ENCODE peak calls at places on chromosomes 3 and 15, in nine cellular contexts. One of them, this sample, is unnamed.

GRCh38 chr15:67340630-67341029 is 86.0 kb downstream of the IQCH start:
- DNase-seq in H7: no peak
- DNase-seq in stomach: no peak
- DNase-seq in A549: no peak
- DNase-seq in fibroblast of the aortic adventitia: no peak
- DNase-seq in IMR-90: no peak
- DNase-seq in Peyer's patch: no peak
- DNase-seq in astrocyte of the cerebellum: no peak
- DNase-seq in trophoblast cell: no peak
- DNase-seq in this sample: no peak

GRCh38 chr3:55207744-55208143 is 279.4 kb downstream of the WNT5A start:
- DNase-seq in H7: no peak
- DNase-seq in IMR-90: no peak
- DNase-seq in trophoblast cell: no peak
- DNase-seq in A549: no peak
- DNase-seq in Peyer's patch: no peak
- DNase-seq in astrocyte of the cerebellum: no peak
- DNase-seq in stomach: no peak
- DNase-seq in fibroblast of the aortic adventitia: no peak
- DNase-seq in this sample: no peak

GRCh38 chr3:52093751-52094525 is 37.6 kb upstream of the DUSP7 start:
- DNase-seq in trophoblast cell: no peak
- DNase-seq in fibroblast of the aortic adventitia: no peak
- DNase-seq in IMR-90: peak; percentile 61
- DNase-seq in A549: no peak
- DNase-seq in Peyer's patch: no peak
- DNase-seq in H7: no peak
- DNase-seq in stomach: no peak
- DNase-seq in astrocyte of the cerebellum: peak; percentile 35
- DNase-seq in this sample: peak; percentile 41

GRCh38 chr3:43405888-43406636 is 119.7 kb downstream of the SNRK start:
- DNase-seq in astrocyte of the cerebellum: peak; percentile 72
- DNase-seq in IMR-90: peak; percentile 92
- DNase-seq in stomach: no peak
- DNase-seq in trophoblast cell: no peak
- DNase-seq in A549: no peak
- DNase-seq in fibroblast of the aortic adventitia: no peak
- DNase-seq in H7: no peak
- DNase-seq in Peyer's patch: no peak
- DNase-seq in this sample: no peak

GRCh38 chr3:117103645-117104044 is 394.1 kb downstream of the TUSC7 start:
- DNase-seq in fibroblast of the aortic adventitia: no peak
- DNase-seq in Peyer's patch: no peak
- DNase-seq in trophoblast cell: peak; percentile 2
- DNase-seq in astrocyte of the cerebellum: no peak
- DNase-seq in IMR-90: no peak
- DNase-seq in stomach: no peak
- DNase-seq in H7: no peak
- DNase-seq in A549: no peak
- DNase-seq in this sample: peak; percentile 42

GRCh38 chr3:50212502-50212901 is 7.4 kb downstream of the SLC38A3 start:
- DNase-seq in A549: no peak
- DNase-seq in fibroblast of the aortic adventitia: no peak
- DNase-seq in Peyer's patch: no peak
- DNase-seq in IMR-90: no peak
- DNase-seq in stomach: no peak
- DNase-seq in H7: peak; percentile 84
- DNase-seq in trophoblast cell: no peak
- DNase-seq in astrocyte of the cerebellum: no peak
- DNase-seq in this sample: no peak

GRCh38 chr15:95826388-95826781 is 504.1 kb upstream of the NR2F2 start:
- DNase-seq in H7: no peak
- DNase-seq in fibroblast of the aortic adventitia: no peak
- DNase-seq in A549: no peak
- DNase-seq in Peyer's patch: no peak
- DNase-seq in IMR-90: no peak
- DNase-seq in trophoblast cell: no peak
- DNase-seq in astrocyte of the cerebellum: no peak
- DNase-seq in stomach: no peak
- DNase-seq in this sample: no peak

GRCh38 chr15:41417418-41417811 is 520 bp downstream of the RTF1 start:
- DNase-seq in fibroblast of the aortic adventitia: peak; percentile 29
- DNase-seq in IMR-90: peak; percentile 20
- DNase-seq in H7: peak; percentile 83
- DNase-seq in trophoblast cell: no peak
- DNase-seq in Peyer's patch: no peak
- DNase-seq in stomach: no peak
- DNase-seq in astrocyte of the cerebellum: no peak
- DNase-seq in A549: peak; percentile 17
- DNase-seq in this sample: peak; percentile 80

GRCh38 chr3:17478673-17479072 is 263.8 kb downstream of the TBC1D5 start:
- DNase-seq in astrocyte of the cerebellum: no peak
- DNase-seq in Peyer's patch: no peak
- DNase-seq in stomach: no peak
- DNase-seq in IMR-90: peak; percentile 97
- DNase-seq in fibroblast of the aortic adventitia: peak; percentile 67
- DNase-seq in trophoblast cell: peak; percentile 79
- DNase-seq in A549: peak; percentile 27
- DNase-seq in H7: no peak
- DNase-seq in this sample: peak; percentile 41

GRCh38 chr3:177467268-177467985 is 270.1 kb upstream of the TBL1XR1 start:
- DNase-seq in astrocyte of the cerebellum: no peak
- DNase-seq in H7: no peak
- DNase-seq in A549: no peak
- DNase-seq in fibroblast of the aortic adventitia: no peak
- DNase-seq in stomach: no peak
- DNase-seq in trophoblast cell: no peak
- DNase-seq in Peyer's patch: no peak
- DNase-seq in IMR-90: no peak
- DNase-seq in this sample: no peak

GRCh38 chr3:52310861-52311566 is 5.1 kb upstream of the DNAH1 start:
- DNase-seq in astrocyte of the cerebellum: no peak
- DNase-seq in Peyer's patch: no peak
- DNase-seq in H7: no peak
- DNase-seq in A549: no peak
- DNase-seq in fibroblast of the aortic adventitia: no peak
- DNase-seq in trophoblast cell: no peak
- DNase-seq in stomach: no peak
- DNase-seq in IMR-90: peak; percentile 12
- DNase-seq in this sample: peak; percentile 33

GRCh38 chr3:26621891-26622633 is 510 bp upstream of the LRRC3B start:
- DNase-seq in IMR-90: no peak
- DNase-seq in fibroblast of the aortic adventitia: no peak
- DNase-seq in astrocyte of the cerebellum: no peak
- DNase-seq in A549: no peak
- DNase-seq in Peyer's patch: no peak
- DNase-seq in trophoblast cell: no peak
- DNase-seq in H7: peak; percentile 28
- DNase-seq in stomach: no peak
- DNase-seq in this sample: no peak

GRCh38 chr3:26625187-26625586 is 2.6 kb downstream of the LRRC3B start:
- DNase-seq in fibroblast of the aortic adventitia: no peak
- DNase-seq in astrocyte of the cerebellum: no peak
- DNase-seq in H7: peak; percentile 51
- DNase-seq in stomach: no peak
- DNase-seq in A549: no peak
- DNase-seq in Peyer's patch: no peak
- DNase-seq in IMR-90: no peak
- DNase-seq in trophoblast cell: no peak
- DNase-seq in this sample: no peak

GRCh38 chr3:26622634-26623408 is at the start of gene LRRC3B:
- DNase-seq in A549: no peak
- DNase-seq in fibroblast of the aortic adventitia: no peak
- DNase-seq in astrocyte of the cerebellum: no peak
- DNase-seq in H7: peak; percentile 85
- DNase-seq in stomach: no peak
- DNase-seq in Peyer's patch: no peak
- DNase-seq in IMR-90: no peak
- DNase-seq in trophoblast cell: no peak
- DNase-seq in this sample: no peak

GRCh38 chr3:26624209-26624775 is 1.7 kb downstream of the LRRC3B start:
- DNase-seq in Peyer's patch: no peak
- DNase-seq in fibroblast of the aortic adventitia: no peak
- DNase-seq in H7: peak; percentile 83
- DNase-seq in IMR-90: no peak
- DNase-seq in trophoblast cell: no peak
- DNase-seq in astrocyte of the cerebellum: no peak
- DNase-seq in stomach: no peak
- DNase-seq in A549: no peak
- DNase-seq in this sample: no peak

DNA sequence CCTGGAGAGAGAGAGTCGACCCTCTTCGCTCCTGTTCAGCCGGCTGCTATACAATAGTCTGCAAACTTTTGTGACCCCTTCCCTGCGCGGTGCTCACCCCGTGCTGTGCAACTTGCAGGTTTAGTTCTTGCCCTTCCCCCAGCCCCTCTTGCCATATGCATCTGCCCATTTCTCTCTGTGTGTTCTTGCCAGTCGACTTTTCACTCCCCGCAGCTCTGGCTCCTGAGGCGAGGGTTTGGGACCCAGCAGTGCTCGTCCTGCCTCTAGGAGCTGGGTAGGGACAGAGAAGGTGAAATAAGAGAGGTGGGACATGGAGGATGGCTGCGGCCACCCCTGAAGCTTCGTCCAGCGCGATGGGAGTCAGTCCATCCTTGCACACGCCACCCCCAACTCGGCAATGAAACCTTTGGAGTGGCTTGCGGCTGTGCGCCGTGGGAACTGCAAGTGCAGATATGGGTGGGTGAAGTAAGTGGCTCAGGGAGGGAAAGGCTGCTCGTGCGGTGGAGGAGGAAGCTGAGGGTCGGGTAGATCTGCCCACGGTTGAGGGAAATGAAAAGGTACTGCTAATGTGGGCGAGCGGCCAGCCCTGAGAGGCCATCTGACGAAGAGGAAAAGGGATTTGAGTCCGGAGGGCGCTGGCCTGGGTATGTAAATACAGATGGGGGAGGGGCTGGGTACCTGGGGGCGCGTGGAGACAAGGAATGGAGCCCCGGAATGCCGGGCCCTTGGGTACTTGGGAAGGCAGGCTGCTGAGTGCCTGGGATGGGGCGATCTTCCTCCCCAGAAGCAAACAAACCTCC is 1.0 kb downstream of the LRRC3B start:
- DNase-seq in astrocyte of the cerebellum: no peak
- DNase-seq in Peyer's patch: no peak
- DNase-seq in stomach: no peak
- DNase-seq in H7: peak; percentile 67
- DNase-seq in IMR-90: no peak
- DNase-seq in trophoblast cell: no peak
- DNase-seq in fibroblast of the aortic adventitia: no peak
- DNase-seq in A549: no peak
- DNase-seq in this sample: no peak
- H3K4me3 ChIP-seq in astrocyte of the cerebellum: no peak overlapping the region
- H3K4me3 ChIP-seq in Peyer's patch: no peak overlapping the region
- H3K4me3 ChIP-seq in stomach: peak overlapping the region; percentile 50
- H3K4me3 ChIP-seq in H7: peak overlapping the region; percentile 50
- H3K4me3 ChIP-seq in IMR-90: no peak overlapping the region
- H3K4me3 ChIP-seq in trophoblast cell: peak overlapping the region; percentile 71
- H3K4me3 ChIP-seq in fibroblast of the aortic adventitia: no peak overlapping the region
- H3K4me3 ChIP-seq in A549: no peak overlapping the region
- H3K4me3 ChIP-seq in this sample: no peak overlapping the region

GRCh38 chr3:88058593-88059379 is at the start of the genes CGGBP1 and ZNF654:
- DNase-seq in IMR-90: peak; percentile 99
- DNase-seq in trophoblast cell: peak; percentile 99
- DNase-seq in astrocyte of the cerebellum: peak; percentile 99
- DNase-seq in stomach: peak; percentile 98
- DNase-seq in A549: peak; percentile 86
- DNase-seq in Peyer's patch: peak; percentile 99
- DNase-seq in fibroblast of the aortic adventitia: peak; percentile 99
- DNase-seq in H7: peak; percentile 94
- DNase-seq in this sample: peak; percentile 99

GRCh38 chr3:88057650-88058321 is 1.0 kb downstream of the CGGBP1 start:
- DNase-seq in astrocyte of the cerebellum: peak; percentile 6
- DNase-seq in A549: no peak
- DNase-seq in Peyer's patch: no peak
- DNase-seq in trophoblast cell: peak; percentile 5
- DNase-seq in H7: no peak
- DNase-seq in fibroblast of the aortic adventitia: peak; percentile 49
- DNase-seq in IMR-90: peak; percentile 20
- DNase-seq in stomach: no peak
- DNase-seq in this sample: peak; percentile 66

GRCh38 chr3:88059380-88060160 is 515 bp downstream of the ZNF654 start:
- DNase-seq in H7: peak; percentile 41
- DNase-seq in stomach: no peak
- DNase-seq in fibroblast of the aortic adventitia: peak; percentile 16
- DNase-seq in A549: peak; percentile 15
- DNase-seq in astrocyte of the cerebellum: no peak
- DNase-seq in trophoblast cell: peak; percentile 30
- DNase-seq in IMR-90: no peak
- DNase-seq in Peyer's patch: no peak
- DNase-seq in this sample: peak; percentile 55

GRCh38 chr3:88061749-88062148 is 2.7 kb downstream of the ZNF654 start:
- DNase-seq in Peyer's patch: no peak
- DNase-seq in IMR-90: no peak
- DNase-seq in A549: no peak
- DNase-seq in stomach: no peak
- DNase-seq in astrocyte of the cerebellum: no peak
- DNase-seq in H7: no peak
- DNase-seq in fibroblast of the aortic adventitia: peak; percentile 20
- DNase-seq in trophoblast cell: no peak
- DNase-seq in this sample: no peak

DNA sequence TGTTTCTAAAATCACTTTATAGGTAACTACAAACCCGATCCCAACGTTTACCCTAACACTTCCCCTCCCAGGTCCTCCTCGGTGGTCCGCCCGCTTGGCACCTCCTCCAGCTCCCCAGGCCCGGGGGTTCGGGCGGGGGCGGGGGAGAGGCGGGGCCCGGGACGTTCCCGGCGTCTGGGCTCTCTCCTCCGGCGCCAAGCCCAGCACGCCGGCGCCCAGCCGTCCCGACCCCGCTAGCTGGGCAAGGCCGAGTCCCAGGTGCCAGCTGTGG is 548 bp downstream of the CGGBP1 start:
- DNase-seq in A549: peak; percentile 13
- DNase-seq in stomach: no peak
- DNase-seq in fibroblast of the aortic adventitia: no peak
- DNase-seq in astrocyte of the cerebellum: no peak
- DNase-seq in Peyer's patch: no peak
- DNase-seq in IMR-90: no peak
- DNase-seq in H7: peak; percentile 81
- DNase-seq in trophoblast cell: no peak
- DNase-seq in this sample: no peak
- H3K4me3 ChIP-seq in A549: peak overlapping the region; percentile 72
- H3K4me3 ChIP-seq in stomach: peak overlapping the region; percentile 94
- H3K4me3 ChIP-seq in fibroblast of the aortic adventitia: peak overlapping the region; percentile 72
- H3K4me3 ChIP-seq in astrocyte of the cerebellum: peak overlapping the region; percentile 88
- H3K4me3 ChIP-seq in Peyer's patch: peak overlapping the region; percentile 98
- H3K4me3 ChIP-seq in IMR-90: peak overlapping the region; percentile 87
- H3K4me3 ChIP-seq in H7: peak overlapping the region; percentile 83
- H3K4me3 ChIP-seq in trophoblast cell: peak overlapping the region; percentile 96
- H3K4me3 ChIP-seq in this sample: peak overlapping the region; percentile 99

GRCh38 chr3:66441124-66441523 is 59.7 kb downstream of the LRIG1 start:
- DNase-seq in fibroblast of the aortic adventitia: peak; percentile 55
- DNase-seq in stomach: no peak
- DNase-seq in trophoblast cell: peak; percentile 5
- DNase-seq in A549: no peak
- DNase-seq in IMR-90: peak; percentile 72
- DNase-seq in astrocyte of the cerebellum: peak; percentile 49
- DNase-seq in H7: no peak
- DNase-seq in Peyer's patch: no peak
- DNase-seq in this sample: peak; percentile 40
- H3K4me3 ChIP-seq in fibroblast of the aortic adventitia: no peak overlapping the region
- H3K4me3 ChIP-seq in stomach: no peak overlapping the region
- H3K4me3 ChIP-seq in trophoblast cell: no peak overlapping the region
- H3K4me3 ChIP-seq in A549: no peak overlapping the region
- H3K4me3 ChIP-seq in IMR-90: no peak overlapping the region
- H3K4me3 ChIP-seq in astrocyte of the cerebellum: no peak overlapping the region
- H3K4me3 ChIP-seq in H7: no peak overlapping the region
- H3K4me3 ChIP-seq in Peyer's patch: no peak overlapping the region
- H3K4me3 ChIP-seq in this sample: no peak overlapping the region

GRCh38 chr15:61205427-61205826 is 23.7 kb downstream of the RORA start:
- DNase-seq in Peyer's patch: no peak
- DNase-seq in fibroblast of the aortic adventitia: no peak
- DNase-seq in trophoblast cell: no peak
- DNase-seq in A549: no peak
- DNase-seq in H7: no peak
- DNase-seq in IMR-90: no peak
- DNase-seq in astrocyte of the cerebellum: peak; percentile 29
- DNase-seq in stomach: no peak
- DNase-seq in this sample: no peak
- H3K4me3 ChIP-seq in Peyer's patch: no peak overlapping the region
- H3K4me3 ChIP-seq in fibroblast of the aortic adventitia: no peak overlapping the region
- H3K4me3 ChIP-seq in trophoblast cell: no peak overlapping the region
- H3K4me3 ChIP-seq in A549: no peak overlapping the region
- H3K4me3 ChIP-seq in H7: no peak overlapping the region
- H3K4me3 ChIP-seq in IMR-90: no peak overlapping the region
- H3K4me3 ChIP-seq in astrocyte of the cerebellum: peak overlapping the region; percentile 23
- H3K4me3 ChIP-seq in stomach: no peak overlapping the region
- H3K4me3 ChIP-seq in this sample: peak overlapping the region; percentile 40